ENCODE peak calls at places on chromosome 7, in four cellular contexts. One of them, this sample, is unnamed.

GRCh38 chr7:78345979-78346378 is 547.4 kb downstream of the PHTF2 start:
- DNase-seq in GM23338: no peak
- DNase-seq in NCI-H2029: peak
- DNase-seq in left ventricle myocardium inferior: no peak
- DNase-seq in this sample: no peak

GRCh38 chr7:132220060-132220459 is 356.2 kb downstream of the PLXNA4 start:
- DNase-seq in NCI-H2029: no peak
- DNase-seq in GM23338: no peak
- DNase-seq in left ventricle myocardium inferior: no peak
- DNase-seq in this sample: no peak

GRCh38 chr7:157767466-157767865 is 430.7 kb downstream of the DNAJB6 start:
- DNase-seq in GM23338: no peak
- DNase-seq in left ventricle myocardium inferior: no peak
- DNase-seq in NCI-H2029: no peak
- DNase-seq in this sample: no peak

GRCh38 chr7:137169282-137169698 is 174.2 kb downstream of the PTN start:
- DNase-seq in left ventricle myocardium inferior: peak
- DNase-seq in GM23338: peak
- DNase-seq in NCI-H2029: peak
- DNase-seq in this sample: peak

GRCh38 chr7:98870071-98870651 is 347 bp upstream of the TMEM130 start:
- DNase-seq in GM23338: peak
- DNase-seq in left ventricle myocardium inferior: peak
- DNase-seq in NCI-H2029: no peak
- DNase-seq in this sample: peak

GRCh38 chr7:32941181-32941995 is 15.9 kb upstream of the FKBP9 start:
- DNase-seq in GM23338: peak
- DNase-seq in left ventricle myocardium inferior: no peak
- DNase-seq in NCI-H2029: no peak
- DNase-seq in this sample: peak

GRCh38 chr7:157519798-157520244 is 183.0 kb downstream of the DNAJB6 start:
- DNase-seq in GM23338: no peak
- DNase-seq in left ventricle myocardium inferior: no peak
- DNase-seq in NCI-H2029: no peak
- DNase-seq in this sample: peak

GRCh38 chr7:21999896-22000295 is 54.2 kb upstream of the CDCA7L start:
- DNase-seq in GM23338: no peak
- DNase-seq in NCI-H2029: no peak
- DNase-seq in left ventricle myocardium inferior: no peak
- DNase-seq in this sample: no peak

GRCh38 chr7:79951415-79951814 is 183.2 kb upstream of the GNAI1 start:
- DNase-seq in NCI-H2029: no peak
- DNase-seq in left ventricle myocardium inferior: no peak
- DNase-seq in GM23338: no peak
- DNase-seq in this sample: no peak

GRCh38 chr7:75950111-75950681 is 35.2 kb downstream of the POR start:
- DNase-seq in NCI-H2029: no peak
- DNase-seq in left ventricle myocardium inferior: no peak
- DNase-seq in GM23338: no peak
- DNase-seq in this sample: no peak

GRCh38 chr7:111752022-111752582 is 189.8 kb upstream of the IMMP2L start:
- DNase-seq in GM23338: peak
- DNase-seq in NCI-H2029: peak
- DNase-seq in left ventricle myocardium inferior: peak
- DNase-seq in this sample: peak

GRCh38 chr7:91288208-91288824 is 24.1 kb downstream of the FZD1 start:
- DNase-seq in left ventricle myocardium inferior: peak
- DNase-seq in NCI-H2029: peak
- DNase-seq in GM23338: peak
- DNase-seq in this sample: no peak

GRCh38 chr7:116691664-116692063 is 19.7 kb downstream of the MET start:
- DNase-seq in left ventricle myocardium inferior: no peak
- DNase-seq in GM23338: no peak
- DNase-seq in NCI-H2029: no peak
- DNase-seq in this sample: no peak

This sample was measured in H7.